ENCODE peak calls at places on chromosomes 11 and 22, in six cellular contexts. One of them, this sample, is unnamed.

GRCh38 chr22:43275545-43275981 is 67.6 kb downstream of the SCUBE1 start:
- DNase-seq in RKO: peak
- DNase-seq in endothelial cell: peak
- DNase-seq in NCI-H1105: no peak
- DNase-seq in neural crest cell: no peak
- DNase-seq in EL: peak
- DNase-seq in this sample: peak

GRCh38 chr22:36384766-36385400 is 2.9 kb downstream of the MYH9 start:
- DNase-seq in RKO: no peak
- DNase-seq in endothelial cell: peak
- DNase-seq in NCI-H1105: no peak
- DNase-seq in neural crest cell: peak
- DNase-seq in EL: peak
- DNase-seq in this sample: peak

GRCh38 chr11:19378814-19379213 is 138.1 kb upstream of the E2F8 start:
- DNase-seq in RKO: no peak
- DNase-seq in endothelial cell: no peak
- DNase-seq in NCI-H1105: no peak
- DNase-seq in neural crest cell: no peak
- DNase-seq in EL: no peak
- DNase-seq in this sample: no peak

GRCh38 chr11:120883404-120884135 is 140.3 kb upstream of the TBCEL start:
- DNase-seq in RKO: peak
- DNase-seq in endothelial cell: no peak
- DNase-seq in NCI-H1105: no peak
- DNase-seq in neural crest cell: no peak
- DNase-seq in EL: peak
- DNase-seq in this sample: no peak

GRCh38 chr22:37560682-37561208 is 465 bp downstream of the CDC42EP1 start:
- DNase-seq in RKO: peak
- DNase-seq in endothelial cell: peak
- DNase-seq in NCI-H1105: no peak
- DNase-seq in neural crest cell: no peak
- DNase-seq in EL: peak
- DNase-seq in this sample: no peak

GRCh38 chr11:47415949-47416472 is 7.6 kb downstream of the SLC39A13 start:
- DNase-seq in RKO: peak
- DNase-seq in endothelial cell: no peak
- DNase-seq in NCI-H1105: peak
- DNase-seq in neural crest cell: no peak
- DNase-seq in EL: peak
- DNase-seq in this sample: no peak

GRCh38 chr11:89487016-89487415 is 4.2 kb downstream of the NOX4 start:
- DNase-seq in RKO: no peak
- DNase-seq in endothelial cell: no peak
- DNase-seq in NCI-H1105: no peak
- DNase-seq in neural crest cell: no peak
- DNase-seq in EL: peak
- DNase-seq in this sample: no peak

GRCh38 chr11:120974980-120975379 is 48.9 kb upstream of the TBCEL start:
- DNase-seq in RKO: peak
- DNase-seq in endothelial cell: no peak
- DNase-seq in NCI-H1105: no peak
- DNase-seq in neural crest cell: no peak
- DNase-seq in EL: no peak
- DNase-seq in this sample: no peak

GRCh38 chr11:60852639-60853468 is 2.9 kb downstream of the PTGDR2 start:
- DNase-seq in RKO: no peak
- DNase-seq in endothelial cell: no peak
- DNase-seq in NCI-H1105: no peak
- DNase-seq in neural crest cell: no peak
- DNase-seq in EL: no peak
- DNase-seq in this sample: no peak

GRCh38 chr11:43359432-43359818 is 705 bp downstream of the TTC17 start:
- DNase-seq in RKO: peak
- DNase-seq in endothelial cell: peak
- DNase-seq in NCI-H1105: no peak
- DNase-seq in neural crest cell: no peak
- DNase-seq in EL: peak
- DNase-seq in this sample: peak

GRCh38 chr11:70485326-70486025 is 87.1 kb downstream of the CTTN start:
- DNase-seq in RKO: no peak
- DNase-seq in endothelial cell: no peak
- DNase-seq in NCI-H1105: no peak
- DNase-seq in neural crest cell: no peak
- DNase-seq in EL: no peak
- DNase-seq in this sample: no peak

GRCh38 chr11:120457996-120458395 is 53.6 kb upstream of the GRIK4 start:
- DNase-seq in RKO: peak
- DNase-seq in endothelial cell: no peak
- DNase-seq in NCI-H1105: no peak
- DNase-seq in neural crest cell: no peak
- DNase-seq in EL: no peak
- DNase-seq in this sample: no peak

GRCh38 chr11:16184588-16184987 is 171.8 kb downstream of the SOX6 start:
- DNase-seq in RKO: peak
- DNase-seq in endothelial cell: no peak
- DNase-seq in NCI-H1105: no peak
- DNase-seq in neural crest cell: no peak
- DNase-seq in EL: peak
- DNase-seq in this sample: no peak

GRCh38 chr11:64444838-64445441 is 86.0 kb downstream of the RPS6KA4 start:
- DNase-seq in RKO: no peak
- DNase-seq in endothelial cell: no peak
- DNase-seq in NCI-H1105: no peak
- DNase-seq in neural crest cell: no peak
- DNase-seq in EL: peak
- DNase-seq in this sample: peak

GRCh38 chr11:111846063-111846462 is 25.3 kb downstream of the ALG9 start:
- DNase-seq in RKO: no peak
- DNase-seq in endothelial cell: no peak
- DNase-seq in NCI-H1105: no peak
- DNase-seq in neural crest cell: no peak
- DNase-seq in EL: peak
- DNase-seq in this sample: no peak

GRCh38 chr22:38193580-38193979 is 8.2 kb upstream of the MAFF start:
- DNase-seq in RKO: no peak
- DNase-seq in endothelial cell: no peak
- DNase-seq in NCI-H1105: no peak
- DNase-seq in neural crest cell: no peak
- DNase-seq in EL: no peak
- DNase-seq in this sample: no peak

GRCh38 chr22:42877158-42877557 is 20.1 kb upstream of the ARFGAP3 start:
- DNase-seq in RKO: no peak
- DNase-seq in endothelial cell: no peak
- DNase-seq in NCI-H1105: no peak
- DNase-seq in neural crest cell: no peak
- DNase-seq in EL: no peak
- DNase-seq in this sample: no peak

GRCh38 chr11:110098645-110099044 is 5.5 kb downstream of the ZC3H12C start:
- DNase-seq in RKO: no peak
- DNase-seq in endothelial cell: no peak
- DNase-seq in NCI-H1105: no peak
- DNase-seq in neural crest cell: no peak
- DNase-seq in EL: no peak
- DNase-seq in this sample: no peak

GRCh38 chr11:18527512-18527911 is 770 bp upstream of the TSG101 start:
- DNase-seq in RKO: peak
- DNase-seq in endothelial cell: no peak
- DNase-seq in NCI-H1105: no peak
- DNase-seq in neural crest cell: no peak
- DNase-seq in EL: peak
- DNase-seq in this sample: peak

GRCh38 chr11:1254086-1254648 is 31.3 kb downstream of the MUC5B start:
- DNase-seq in RKO: no peak
- DNase-seq in endothelial cell: no peak
- DNase-seq in NCI-H1105: no peak
- DNase-seq in neural crest cell: no peak
- DNase-seq in EL: no peak
- DNase-seq in this sample: no peak

GRCh38 chr22:24894998-24895397 is 51.5 kb downstream of the LHFPL7 start:
- DNase-seq in RKO: no peak
- DNase-seq in endothelial cell: no peak
- DNase-seq in NCI-H1105: peak
- DNase-seq in neural crest cell: no peak
- DNase-seq in EL: peak
- DNase-seq in this sample: no peak

GRCh38 chr11:43879789-43880639 is 617 bp upstream of the ALKBH3 start:
- DNase-seq in RKO: no peak
- DNase-seq in endothelial cell: no peak
- DNase-seq in NCI-H1105: no peak
- DNase-seq in neural crest cell: no peak
- DNase-seq in EL: no peak
- DNase-seq in this sample: no peak

GRCh38 chr11:58334708-58335107 is 24.2 kb downstream of the OR5B17 start:
- DNase-seq in RKO: peak
- DNase-seq in endothelial cell: no peak
- DNase-seq in NCI-H1105: no peak
- DNase-seq in neural crest cell: no peak
- DNase-seq in EL: peak
- DNase-seq in this sample: no peak

GRCh38 chr11:110525883-110526282 is 96.1 kb downstream of the FDX1 start:
- DNase-seq in RKO: no peak
- DNase-seq in endothelial cell: no peak
- DNase-seq in NCI-H1105: peak
- DNase-seq in neural crest cell: no peak
- DNase-seq in EL: peak
- DNase-seq in this sample: no peak

GRCh38 chr11:28228196-28228595 is 120.0 kb downstream of the METTL15 start:
- DNase-seq in RKO: no peak
- DNase-seq in endothelial cell: no peak
- DNase-seq in NCI-H1105: no peak
- DNase-seq in neural crest cell: no peak
- DNase-seq in EL: peak
- DNase-seq in this sample: no peak

GRCh38 chr11:7486731-7487130 is 1.4 kb downstream of the OLFML1 start:
- DNase-seq in RKO: no peak
- DNase-seq in endothelial cell: no peak
- DNase-seq in NCI-H1105: no peak
- DNase-seq in neural crest cell: no peak
- DNase-seq in EL: no peak
- DNase-seq in this sample: no peak

GRCh38 chr11:4926607-4927006 is 2.5 kb upstream of the OR51G1 start:
- DNase-seq in RKO: no peak
- DNase-seq in endothelial cell: no peak
- DNase-seq in NCI-H1105: no peak
- DNase-seq in neural crest cell: no peak
- DNase-seq in EL: no peak
- DNase-seq in this sample: no peak

GRCh38 chr11:105609341-105609781 is 512 bp upstream of the GRIA4 start:
- DNase-seq in RKO: peak
- DNase-seq in endothelial cell: peak
- DNase-seq in NCI-H1105: peak
- DNase-seq in neural crest cell: peak
- DNase-seq in EL: peak
- DNase-seq in this sample: no peak

GRCh38 chr11:68256331-68256741 is 15.4 kb downstream of the C11orf24 start:
- DNase-seq in RKO: no peak
- DNase-seq in endothelial cell: no peak
- DNase-seq in NCI-H1105: no peak
- DNase-seq in neural crest cell: no peak
- DNase-seq in EL: peak
- DNase-seq in this sample: no peak